ENCODE peak calls at places on chromosome 22, in six cellular contexts. One of them, this sample, is unnamed.

GRCh38 chr22:37345863-37346514 is 63.7 kb downstream of the CYTH4 start:
- DNase-seq in thyroid gland: no peak
- DNase-seq in mammary epithelial cell: peak
- DNase-seq in fibroblast of pulmonary artery: peak
- DNase-seq in tibial nerve: peak
- DNase-seq in PC-9: peak
- DNase-seq in this sample: peak

GRCh38 chr22:49567894-49568750 is 259.6 kb downstream of the BRD1 start:
- DNase-seq in mammary epithelial cell: no peak
- DNase-seq in tibial nerve: no peak
- DNase-seq in thyroid gland: no peak
- DNase-seq in PC-9: no peak
- DNase-seq in fibroblast of pulmonary artery: no peak
- DNase-seq in this sample: no peak

GRCh38 chr22:25101986-25102385 is 97.7 kb upstream of the CRYBB3 start:
- DNase-seq in thyroid gland: no peak
- DNase-seq in mammary epithelial cell: no peak
- DNase-seq in tibial nerve: no peak
- DNase-seq in PC-9: no peak
- DNase-seq in fibroblast of pulmonary artery: no peak
- DNase-seq in this sample: no peak

GRCh38 chr22:46110215-46110614 is 40.1 kb upstream of the PPARA start:
- DNase-seq in fibroblast of pulmonary artery: no peak
- DNase-seq in mammary epithelial cell: peak
- DNase-seq in thyroid gland: no peak
- DNase-seq in tibial nerve: no peak
- DNase-seq in PC-9: peak
- DNase-seq in this sample: no peak

GRCh38 chr22:30304495-30305244 is 15.4 kb upstream of the CASTOR1 start:
- DNase-seq in tibial nerve: no peak
- DNase-seq in thyroid gland: peak
- DNase-seq in fibroblast of pulmonary artery: no peak
- DNase-seq in mammary epithelial cell: peak
- DNase-seq in PC-9: peak
- DNase-seq in this sample: no peak

GRCh38 chr22:37187891-37188761 is at the start of gene C1QTNF6:
- DNase-seq in fibroblast of pulmonary artery: peak
- DNase-seq in PC-9: peak
- DNase-seq in thyroid gland: peak
- DNase-seq in tibial nerve: no peak
- DNase-seq in mammary epithelial cell: peak
- DNase-seq in this sample: no peak

GRCh38 chr22:36578619-36579018 is 49.7 kb upstream of the EIF3D start:
- DNase-seq in PC-9: no peak
- DNase-seq in fibroblast of pulmonary artery: no peak
- DNase-seq in tibial nerve: no peak
- DNase-seq in thyroid gland: no peak
- DNase-seq in mammary epithelial cell: no peak
- DNase-seq in this sample: no peak

GRCh38 chr22:24986816-24987215 is 34.3 kb downstream of the KIAA1671 start:
- DNase-seq in PC-9: no peak
- DNase-seq in tibial nerve: no peak
- DNase-seq in thyroid gland: no peak
- DNase-seq in mammary epithelial cell: no peak
- DNase-seq in fibroblast of pulmonary artery: no peak
- DNase-seq in this sample: no peak

GRCh38 chr22:17576475-17576874 is 13.2 kb downstream of the SLC25A18 start:
- DNase-seq in fibroblast of pulmonary artery: peak
- DNase-seq in tibial nerve: no peak
- DNase-seq in thyroid gland: no peak
- DNase-seq in PC-9: peak
- DNase-seq in mammary epithelial cell: peak
- DNase-seq in this sample: peak

GRCh38 chr22:49394116-49394785 is 433.4 kb downstream of the BRD1 start:
- DNase-seq in mammary epithelial cell: no peak
- DNase-seq in fibroblast of pulmonary artery: no peak
- DNase-seq in PC-9: no peak
- DNase-seq in thyroid gland: no peak
- DNase-seq in tibial nerve: no peak
- DNase-seq in this sample: no peak

GRCh38 chr22:37804502-37804885 is 3.2 kb upstream of the GCAT start:
- DNase-seq in mammary epithelial cell: no peak
- DNase-seq in PC-9: no peak
- DNase-seq in thyroid gland: no peak
- DNase-seq in tibial nerve: no peak
- DNase-seq in fibroblast of pulmonary artery: no peak
- DNase-seq in this sample: no peak

GRCh38 chr22:35971418-35972119 is 57.1 kb downstream of the RBFOX2 start:
- DNase-seq in fibroblast of pulmonary artery: peak
- DNase-seq in thyroid gland: no peak
- DNase-seq in PC-9: no peak
- DNase-seq in tibial nerve: peak
- DNase-seq in mammary epithelial cell: no peak
- DNase-seq in this sample: peak

GRCh38 chr22:29820941-29821789 is 16.9 kb downstream of the ASCC2 start:
- DNase-seq in fibroblast of pulmonary artery: peak
- DNase-seq in mammary epithelial cell: peak
- DNase-seq in thyroid gland: peak
- DNase-seq in PC-9: peak
- DNase-seq in tibial nerve: peak
- DNase-seq in this sample: peak

GRCh38 chr22:40401532-40401931 is 31.1 kb downstream of the SGSM3 start:
- DNase-seq in tibial nerve: no peak
- DNase-seq in PC-9: no peak
- DNase-seq in fibroblast of pulmonary artery: no peak
- DNase-seq in thyroid gland: no peak
- DNase-seq in mammary epithelial cell: no peak
- DNase-seq in this sample: no peak

GRCh38 chr22:50315289-50316113 is 8.1 kb upstream of the PLXNB2 start:
- DNase-seq in mammary epithelial cell: no peak
- DNase-seq in fibroblast of pulmonary artery: no peak
- DNase-seq in PC-9: no peak
- DNase-seq in tibial nerve: no peak
- DNase-seq in thyroid gland: no peak
- DNase-seq in this sample: no peak

GRCh38 chr22:31451709-31452571 is 37.7 kb downstream of the EIF4ENIF1 start:
- DNase-seq in tibial nerve: no peak
- DNase-seq in thyroid gland: peak
- DNase-seq in mammary epithelial cell: peak
- DNase-seq in PC-9: no peak
- DNase-seq in fibroblast of pulmonary artery: peak
- DNase-seq in this sample: peak

GRCh38 chr22:44881246-44881600 is 128.6 kb downstream of the PHF21B start:
- DNase-seq in fibroblast of pulmonary artery: no peak
- DNase-seq in mammary epithelial cell: no peak
- DNase-seq in thyroid gland: no peak
- DNase-seq in PC-9: no peak
- DNase-seq in tibial nerve: no peak
- DNase-seq in this sample: no peak
- TF ChIP-seq CTCF in fibroblast of pulmonary artery: no peak
- TF ChIP-seq CTCF in mammary epithelial cell: no peak
- TF ChIP-seq CTCF in thyroid gland: no peak
- TF ChIP-seq CTCF in PC-9: no peak
- TF ChIP-seq CTCF in tibial nerve: no peak
- TF ChIP-seq CTCF in this sample: no peak

GRCh38 chr22:43153916-43154315 is 2.6 kb downstream of the TSPO start:
- DNase-seq in thyroid gland: no peak
- DNase-seq in mammary epithelial cell: no peak
- DNase-seq in fibroblast of pulmonary artery: no peak
- DNase-seq in PC-9: no peak
- DNase-seq in tibial nerve: no peak
- DNase-seq in this sample: no peak
- H3K4me3 ChIP-seq in thyroid gland: no peak
- H3K4me3 ChIP-seq in mammary epithelial cell: no peak
- H3K4me3 ChIP-seq in fibroblast of pulmonary artery: no peak
- H3K4me3 ChIP-seq in PC-9: no peak
- H3K4me3 ChIP-seq in tibial nerve: no peak
- H3K4me3 ChIP-seq in this sample: no peak

GRCh38 chr22:19645391-19645790 is 68.9 kb upstream of the SEPTIN5 start:
- DNase-seq in fibroblast of pulmonary artery: no peak
- DNase-seq in tibial nerve: no peak
- DNase-seq in PC-9: no peak
- DNase-seq in thyroid gland: no peak
- DNase-seq in mammary epithelial cell: no peak
- DNase-seq in this sample: no peak
- TF ChIP-seq CTCF in fibroblast of pulmonary artery: no peak
- TF ChIP-seq CTCF in tibial nerve: no peak
- TF ChIP-seq CTCF in PC-9: no peak
- TF ChIP-seq CTCF in thyroid gland: no peak
- TF ChIP-seq CTCF in mammary epithelial cell: no peak
- TF ChIP-seq CTCF in this sample: no peak

GRCh38 chr22:42108848-42109247 is 18.3 kb upstream of the NDUFA6 start:
- DNase-seq in thyroid gland: no peak
- DNase-seq in mammary epithelial cell: no peak
- DNase-seq in PC-9: no peak
- DNase-seq in tibial nerve: no peak
- DNase-seq in fibroblast of pulmonary artery: no peak
- DNase-seq in this sample: no peak

GRCh38 chr22:42111798-42112197 is 18.8 kb downstream of the CYP2D6 start:
- DNase-seq in fibroblast of pulmonary artery: no peak
- DNase-seq in thyroid gland: no peak
- DNase-seq in mammary epithelial cell: no peak
- DNase-seq in PC-9: no peak
- DNase-seq in tibial nerve: no peak
- DNase-seq in this sample: no peak

GRCh38 chr22:42116848-42117424 is 13.7 kb downstream of the CYP2D6 start:
- DNase-seq in PC-9: no peak
- DNase-seq in fibroblast of pulmonary artery: peak
- DNase-seq in tibial nerve: no peak
- DNase-seq in thyroid gland: peak
- DNase-seq in mammary epithelial cell: no peak
- DNase-seq in this sample: no peak

GRCh38 chr22:42114721-42115120 is 15.9 kb downstream of the CYP2D6 start:
- DNase-seq in tibial nerve: no peak
- DNase-seq in fibroblast of pulmonary artery: peak
- DNase-seq in thyroid gland: no peak
- DNase-seq in PC-9: no peak
- DNase-seq in mammary epithelial cell: no peak
- DNase-seq in this sample: no peak
- H3K4me3 ChIP-seq in tibial nerve: no peak
- H3K4me3 ChIP-seq in fibroblast of pulmonary artery: no peak
- H3K4me3 ChIP-seq in thyroid gland: no peak
- H3K4me3 ChIP-seq in PC-9: no peak
- H3K4me3 ChIP-seq in mammary epithelial cell: no peak
- H3K4me3 ChIP-seq in this sample: no peak

GRCh38 chr22:38823076-38823475 is 20.8 kb downstream of the NPTXR start:
- DNase-seq in fibroblast of pulmonary artery: no peak
- DNase-seq in mammary epithelial cell: no peak
- DNase-seq in tibial nerve: no peak
- DNase-seq in PC-9: no peak
- DNase-seq in thyroid gland: no peak
- DNase-seq in this sample: no peak

GRCh38 chr22:38826801-38827200 is 17.0 kb downstream of the NPTXR start:
- DNase-seq in thyroid gland: no peak
- DNase-seq in fibroblast of pulmonary artery: no peak
- DNase-seq in PC-9: no peak
- DNase-seq in tibial nerve: no peak
- DNase-seq in mammary epithelial cell: no peak
- DNase-seq in this sample: no peak

GRCh38 chr22:38823637-38824036 is 20.2 kb downstream of the NPTXR start:
- DNase-seq in thyroid gland: no peak
- DNase-seq in tibial nerve: no peak
- DNase-seq in fibroblast of pulmonary artery: no peak
- DNase-seq in PC-9: no peak
- DNase-seq in mammary epithelial cell: no peak
- DNase-seq in this sample: no peak

GRCh38 chr22:38826386-38826785 is 17.4 kb downstream of the NPTXR start:
- DNase-seq in thyroid gland: no peak
- DNase-seq in PC-9: no peak
- DNase-seq in tibial nerve: no peak
- DNase-seq in fibroblast of pulmonary artery: no peak
- DNase-seq in mammary epithelial cell: no peak
- DNase-seq in this sample: no peak

DNA sequence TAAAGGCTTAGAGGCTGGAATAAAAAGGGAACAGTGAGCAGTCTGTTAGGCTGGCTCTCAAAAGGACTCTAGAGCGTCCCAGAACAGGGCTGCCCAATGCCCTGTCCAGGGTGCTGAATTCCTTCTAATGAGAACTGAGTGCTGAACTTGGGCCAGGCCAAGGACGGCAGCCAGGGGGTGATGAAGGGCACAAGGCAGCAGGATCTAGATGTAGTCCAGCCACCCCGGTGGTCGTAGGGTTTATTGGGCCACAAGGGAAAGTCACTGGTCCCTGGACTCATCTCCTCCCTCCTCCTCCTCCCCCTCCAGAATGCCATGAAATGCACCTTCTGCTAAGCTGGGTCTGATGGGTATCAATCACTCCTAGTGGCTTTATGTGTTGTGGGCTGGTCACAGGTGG is 19.2 kb downstream of the NPTXR start:
- DNase-seq in thyroid gland: peak
- DNase-seq in tibial nerve: peak
- DNase-seq in fibroblast of pulmonary artery: peak
- DNase-seq in PC-9: peak
- DNase-seq in mammary epithelial cell: peak
- DNase-seq in this sample: peak
- TF ChIP-seq CTCF in thyroid gland: no peak
- TF ChIP-seq CTCF in tibial nerve: no peak
- TF ChIP-seq CTCF in fibroblast of pulmonary artery: peak
- TF ChIP-seq CTCF in PC-9: peak
- TF ChIP-seq CTCF in mammary epithelial cell: peak
- TF ChIP-seq CTCF in this sample: peak

This sample was measured in astrocyte of the spinal cord.